ENCODE peak calls at places on chromosome 1, in nine cellular contexts. N is cardiac muscle cell; I is occipital lobe; J is activated CD4-positive, alpha-beta T cell treated with anti-CD3 and anti-CD28 coated beads, Interleukin-2, amount 50 U/mL, for 48 hours; M is aorta; G is CD8-positive, alpha-beta T cell; H is HuH-7; S is H9; D is PC-9. U is an unnamed sample.

GRCh38 chr1:247297263-247298123 is 34.2 kb downstream of the ZNF496 start:
- DNase-seq in N (no peak), I (no peak), J (no peak), M (no peak), G (no peak), H (no peak), S (peak; percentile 61), D (no peak), U (no peak)

GRCh38 chr1:94026869-94027388 is 94.0 kb downstream of the ABCA4 start:
- DNase-seq in N (no peak), I (no peak), J (no peak), M (no peak), G (no peak), H (no peak), S (no peak), D (no peak), U (no peak)

GRCh38 chr1:234345237-234345636 is 28.0 kb upstream of the COA6 start:
- DNase-seq in N (no peak), I (no peak), J (no peak), M (no peak), G (no peak), H (no peak), S (no peak), D (no peak), U (no peak)

GRCh38 chr1:117290855-117291254 is 76.4 kb upstream of the MAN1A2 start:
- DNase-seq in N (peak; percentile 38), I (no peak), J (no peak), M (no peak), G (no peak), H (no peak), S (no peak), D (no peak), U (no peak)

GRCh38 chr1:226722240-226722900 is 16.7 kb downstream of the ITPKB start:
- DNase-seq in N (no peak), I (no peak), J (no peak), M (no peak), G (no peak), H (no peak), S (no peak), D (no peak), U (no peak)

GRCh38 chr1:153816283-153816904 is 41.2 kb downstream of the SLC27A3 start:
- DNase-seq in N (peak; percentile 14), I (no peak), J (no peak), M (no peak), G (no peak), H (no peak), S (no peak), D (no peak), U (no peak)

GRCh38 chr1:117368116-117369108 is 1.2 kb downstream of the MAN1A2 start:
- DNase-seq in N (peak; percentile 19), I (no peak), J (peak; percentile 17), M (no peak), G (no peak), H (no peak), S (no peak), D (no peak), U (peak; percentile 34)

GRCh38 chr1:237562247-237562823 is 328.4 kb downstream of the ZP4 start:
- DNase-seq in N (peak; percentile 80), I (no peak), J (no peak), M (no peak), G (no peak), H (peak; percentile 30), S (no peak), D (no peak), U (peak; percentile 49)

GRCh38 chr1:41496080-41497055 is 11.9 kb upstream of the EDN2 start:
- DNase-seq in N (peak; percentile 95), I (peak; percentile 53), J (peak; percentile 79), M (peak; percentile 92), G (no peak), H (peak; percentile 66), S (peak; percentile 91), D (peak; percentile 94), U (no peak)

GRCh38 chr1:116498789-116499628 is 71.8 kb downstream of the CD58 start:
- DNase-seq in N (peak; percentile 80), I (peak; percentile 41), J (peak; percentile 52), M (no peak), G (no peak), H (peak; percentile 81), S (peak; percentile 82), D (peak; percentile 58), U (peak; percentile 69)

GRCh38 chr1:109025691-109026090 is 16.2 kb downstream of the WDR47 start:
- DNase-seq in N (no peak), I (no peak), J (no peak), M (no peak), G (no peak), H (no peak), S (no peak), D (no peak), U (no peak)

GRCh38 chr1:89050649-89051033 is 14.4 kb downstream of the GBP1 start:
- DNase-seq in N (no peak), I (no peak), J (no peak), M (no peak), G (no peak), H (no peak), S (no peak), D (no peak), U (no peak)

GRCh38 chr1:58586296-58586695 is 9.2 kb upstream of the TACSTD2 start:
- DNase-seq in N (no peak), I (no peak), J (no peak), M (no peak), G (no peak), H (no peak), S (no peak), D (no peak), U (no peak)

GRCh38 chr1:85576256-85576641 is 4.3 kb upstream of the CCN1 start:
- DNase-seq in N (no peak), I (peak; percentile 28), J (no peak), M (no peak), G (no peak), H (no peak), S (peak; percentile 38), D (no peak), U (no peak)

GRCh38 chr1:244052011-244052727 is 1.1 kb downstream of the ZBTB18 start:
- DNase-seq in N (no peak), I (no peak), J (no peak), M (no peak), G (no peak), H (no peak), S (no peak), D (no peak), U (no peak)

GRCh38 chr1:182713492-182713891 is 29.1 kb upstream of the RGS8 start:
- DNase-seq in N (no peak), I (no peak), J (no peak), M (no peak), G (no peak), H (no peak), S (no peak), D (no peak), U (no peak)

GRCh38 chr1:53637726-53638640 is 101.0 kb downstream of the GLIS1 start:
- DNase-seq in N (no peak), I (no peak), J (no peak), M (peak; percentile 22), G (no peak), H (no peak), S (peak; percentile 16), D (no peak), U (no peak)

GRCh38 chr1:66240491-66241484 is 293.2 kb upstream of the SGIP1 start:
- DNase-seq in N (peak; percentile 44), I (no peak), J (no peak), M (no peak), G (no peak), H (no peak), S (no peak), D (no peak), U (no peak)

GRCh38 chr1:53738205-53739108 is 507 bp downstream of the GLIS1 start:
- DNase-seq in N (no peak), I (peak; percentile 47), J (peak; percentile 5), M (peak; percentile 45), G (no peak), H (no peak), S (no peak), D (no peak), U (no peak)

GRCh38 chr1:177307771-177308170 is 137.0 kb downstream of the BRINP2 start:
- DNase-seq in N (no peak), I (no peak), J (no peak), M (no peak), G (no peak), H (no peak), S (no peak), D (no peak), U (no peak)